ENCODE peak calls at places on chromosomes 6 and 20, in nine cellular contexts. K, A, M, H, B, L, R, P and Z are unnamed samples.

GRCh38 chr20:17635320-17635673 is 46.7 kb downstream of the RRBP1 start:
- DNase-seq in K (no peak), A (no peak), M (no peak), H (no peak), B (no peak), L (no peak), R (no peak), P (no peak), Z (no peak)

GRCh38 chr20:18909254-18909653 is 95.7 kb downstream of the SCP2D1 start:
- DNase-seq in K (no peak), A (no peak), M (no peak), H (no peak), B (no peak), L (no peak), R (no peak), P (no peak), Z (no peak)

GRCh38 chr20:43379239-43379917 is 78.3 kb upstream of the SRSF6 start:
- DNase-seq in K (no peak), A (no peak), M (no peak), H (no peak), B (peak; percentile 96), L (no peak), R (no peak), P (no peak), Z (no peak)

GRCh38 chr6:134123666-134124208 is 71.3 kb upstream of the SLC2A12 start:
- DNase-seq in K (no peak), A (no peak), M (no peak), H (no peak), B (peak; percentile 72), L (no peak), R (no peak), P (no peak), Z (no peak)

GRCh38 chr20:58514321-58515239 is 619 bp downstream of the APCDD1L start:
- DNase-seq in K (peak; percentile 15), A (no peak), M (no peak), H (no peak), B (peak; percentile 19), L (no peak), R (no peak), P (no peak), Z (no peak)

GRCh38 chr20:22914291-22914690 is 120.8 kb upstream of the SSTR4 start:
- DNase-seq in K (no peak), A (no peak), M (no peak), H (no peak), B (no peak), L (no peak), R (no peak), P (no peak), Z (no peak)

GRCh38 chr6:4295058-4295788 is 159.8 kb upstream of the ECI2 start:
- DNase-seq in K (no peak), A (no peak), M (no peak), H (no peak), B (no peak), L (no peak), R (no peak), P (no peak), Z (no peak)

GRCh38 chr6:137277971-137278602 is 58.9 kb upstream of the IFNGR1 start:
- DNase-seq in K (peak; percentile 58), A (no peak), M (no peak), H (no peak), B (peak; percentile 84), L (no peak), R (no peak), P (no peak), Z (no peak)

GRCh38 chr20:5119435-5120188 is at the start of gene PCNA:
- DNase-seq in K (peak; percentile 93), A (peak; percentile 99), M (peak; percentile 98), H (peak; percentile 95), B (peak; percentile 96), L (peak; percentile 97), R (peak; percentile 98), P (peak; percentile 97), Z (peak; percentile 94)
- TF ChIP-seq POLR2A in K (peak; percentile 100), A (peak; percentile 68), M (no peak), H (peak; percentile 88), B (peak; percentile 95), L (peak; percentile 49), R (peak; percentile 89), P (peak; percentile 93), Z (peak; percentile 95)

GRCh38 chr20:12975833-12976608 is 32.8 kb upstream of the SPTLC3 start:
- DNase-seq in K (no peak), A (no peak), M (no peak), H (no peak), B (no peak), L (no peak), R (no peak), P (no peak), Z (no peak)

GRCh38 chr20:12976720-12977633 is 31.8 kb upstream of the SPTLC3 start:
- DNase-seq in K (no peak), A (no peak), M (no peak), H (no peak), B (no peak), L (no peak), R (no peak), P (no peak), Z (no peak)

GRCh38 chr20:12982098-12982497 is 26.7 kb upstream of the SPTLC3 start:
- DNase-seq in K (no peak), A (no peak), M (no peak), H (no peak), B (no peak), L (no peak), R (no peak), P (no peak), Z (no peak)

GRCh38 chr20:12977634-12978394 is 31.0 kb upstream of the SPTLC3 start:
- DNase-seq in K (no peak), A (no peak), M (no peak), H (no peak), B (no peak), L (no peak), R (no peak), P (no peak), Z (no peak)

DNA sequence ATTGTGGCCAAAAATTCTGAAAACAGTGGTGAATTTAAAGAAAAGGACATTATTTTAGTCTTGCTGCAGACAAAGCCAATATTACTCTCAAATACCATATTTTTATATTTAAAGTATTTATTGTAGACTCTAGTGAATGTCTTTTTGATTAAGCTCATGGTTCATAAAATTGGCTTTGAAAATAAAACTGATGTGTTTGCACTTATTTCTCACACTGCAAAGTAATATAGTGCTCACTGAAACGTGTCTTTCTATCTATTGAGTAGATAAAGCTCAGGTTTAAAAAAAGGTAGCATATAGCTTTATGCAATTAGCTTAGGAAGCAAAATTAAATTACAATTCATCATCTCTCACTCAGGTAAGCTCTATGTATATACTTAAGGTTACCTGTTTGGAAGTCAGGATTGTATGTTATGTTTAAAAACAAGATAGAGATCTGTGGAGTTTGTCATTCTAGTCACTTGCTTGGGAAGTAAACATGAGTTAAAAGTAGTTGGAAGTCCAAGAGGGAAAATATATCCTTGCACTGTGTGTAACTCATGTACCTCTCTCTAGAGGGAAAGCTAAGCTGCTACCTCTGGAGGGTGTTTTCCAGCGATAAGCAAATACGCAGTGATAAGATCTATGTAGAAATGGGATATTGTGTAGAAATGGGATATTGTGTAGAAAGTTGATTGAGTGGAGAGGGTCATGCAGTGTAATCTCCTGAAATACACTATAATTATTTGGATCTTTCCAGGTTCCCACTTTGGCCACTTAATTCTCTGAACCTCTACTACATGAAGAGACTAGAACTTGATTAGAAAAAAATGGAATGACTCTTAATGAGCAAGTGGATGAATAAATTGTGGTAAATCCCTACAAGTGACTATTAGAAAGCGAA is 29.9 kb upstream of the SPTLC3 start:
- DNase-seq in K (no peak), A (no peak), M (no peak), H (no peak), B (no peak), L (no peak), R (no peak), P (no peak), Z (no peak)
- H3K27me3 ChIP-seq in K (no peaks in the 10 kb centered on the region), A (no peaks in the 10 kb centered on the region), M (no peaks in the 10 kb centered on the region), H (no peaks in the 10 kb centered on the region), B (no peaks in the 10 kb centered on the region), L (no peaks in the 10 kb centered on the region), R (no peaks in the 10 kb centered on the region), P (no peaks in the 10 kb centered on the region), Z (no peaks in the 10 kb centered on the region)

DNA sequence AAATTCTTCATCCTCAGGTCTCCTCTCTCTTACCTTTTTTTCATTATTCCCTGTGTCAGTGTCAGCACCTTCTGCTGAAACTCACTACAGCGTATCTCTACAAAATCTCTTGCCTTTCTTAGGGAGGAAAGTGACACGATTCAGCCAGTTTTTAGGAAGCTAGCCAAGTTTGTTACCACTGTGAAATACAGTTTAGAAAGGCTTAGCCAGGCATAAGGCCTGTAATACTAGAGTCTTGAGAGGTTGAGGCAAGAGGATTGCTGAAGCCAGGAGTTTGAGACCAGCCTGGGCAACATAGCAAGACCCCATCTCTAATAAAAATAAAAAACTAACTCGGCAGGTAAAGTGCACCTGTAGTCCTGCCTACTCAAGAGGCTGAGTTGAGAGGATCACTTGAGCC is 16.7 kb downstream of the TAB2 start:
- DNase-seq in K (no peak), A (no peak), M (no peak), H (no peak), B (peak; percentile 69), L (no peak), R (no peak), P (no peak), Z (no peak)
- H3K4me1 ChIP-seq in K (peaks cover 2% of the 10 kb centered on the region), A (peaks cover 92% of the 10 kb centered on the region), M (peaks cover 77% of the 10 kb centered on the region), H (peaks cover 7% of the 10 kb centered on the region), B (peaks cover 16% of the 10 kb centered on the region), L (peaks cover 71% of the 10 kb centered on the region), R (peaks cover 68% of the 10 kb centered on the region), P (peaks cover 52% of the 10 kb centered on the region), Z (peaks cover 10% of the 10 kb centered on the region)

GRCh38 chr20:33791959-33792597 is 19.1 kb upstream of the CHMP4B start:
- DNase-seq in K (peak; percentile 31), A (peak; percentile 79), M (no peak), H (no peak), B (peak; percentile 37), L (no peak), R (peak; percentile 69), P (no peak), Z (peak; percentile 30)

GRCh38 chr20:33793011-33793931 is 17.9 kb upstream of the CHMP4B start:
- DNase-seq in K (no peak), A (peak; percentile 82), M (no peak), H (no peak), B (peak; percentile 24), L (peak; percentile 53), R (no peak), P (no peak), Z (peak; percentile 34)

GRCh38 chr20:33796907-33797544 is 14.1 kb upstream of the CHMP4B start:
- DNase-seq in K (no peak), A (no peak), M (no peak), H (no peak), B (no peak), L (no peak), R (no peak), P (no peak), Z (no peak)

GRCh38 chr20:33798444-33798843 is 12.7 kb upstream of the CHMP4B start:
- DNase-seq in K (no peak), A (no peak), M (no peak), H (no peak), B (no peak), L (no peak), R (no peak), P (no peak), Z (no peak)

DNA sequence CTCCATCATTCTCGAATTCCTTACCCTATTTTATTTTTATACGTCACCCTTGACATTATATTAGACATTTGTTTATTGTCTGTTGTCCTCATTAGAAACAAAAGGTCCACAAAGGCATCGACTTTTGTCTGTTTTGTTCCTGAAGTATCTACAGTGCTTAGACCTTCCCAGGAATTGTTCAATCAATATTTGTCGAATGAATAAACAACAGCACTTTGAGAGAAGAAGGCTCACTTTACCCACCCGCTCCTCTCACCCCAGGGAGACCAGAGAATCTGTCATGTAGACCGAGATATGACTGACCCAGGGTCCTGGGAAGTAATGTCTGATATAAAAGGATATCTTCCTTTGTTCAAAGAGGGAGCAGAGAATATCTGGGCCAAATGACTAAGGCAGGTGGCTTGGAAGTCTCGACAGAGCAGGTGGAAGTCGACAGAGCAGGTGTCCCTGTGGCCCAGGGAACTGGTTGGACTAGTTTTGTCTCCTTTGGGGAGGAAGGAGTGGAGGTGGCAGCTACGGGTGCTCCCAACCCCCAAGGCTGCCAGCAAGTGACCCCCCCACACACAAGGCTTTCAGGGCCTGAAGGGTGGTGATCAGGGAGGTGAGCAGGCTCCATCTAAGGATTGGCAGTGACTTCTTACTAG is 14.8 kb upstream of the CHMP4B start:
- DNase-seq in K (no peak), A (no peak), M (no peak), H (no peak), B (no peak), L (no peak), R (peak; percentile 73), P (no peak), Z (no peak)
- TF ChIP-seq POLR2A in K (no peak), A (no peak), M (no peak), H (no peak), B (no peak), L (no peak), R (no peak), P (no peak), Z (no peak)